ENCODE peak calls at places on chromosomes 3 and 15, in four cellular contexts. W, S, B and U are unnamed samples.

GRCh38 chr15:95105229-95105628 is 873.9 kb downstream of the MCTP2 start:
- DNase-seq in W (no peak), S (no peak), B (no peak), U (no peak)

GRCh38 chr3:25854635-25855034 is 64.7 kb downstream of the OXSM start:
- DNase-seq in W (no peak), S (no peak), B (no peak), U (no peak)

GRCh38 chr15:76930831-76931396 is 635 bp upstream of the RCN2 start:
- DNase-seq in W (no peak), S (no peak), B (no peak), U (no peak)

GRCh38 chr3:120468635-120469295 is 18.0 kb upstream of the FSTL1 start:
- DNase-seq in W (no peak), S (no peak), B (no peak), U (no peak)

GRCh38 chr3:120013481-120013880 is 80.8 kb downstream of the GSK3B start:
- DNase-seq in W (no peak), S (no peak), B (no peak), U (no peak)

GRCh38 chr15:61119556-61119955 is 109.5 kb downstream of the RORA start:
- DNase-seq in W (no peak), S (no peak), B (no peak), U (no peak)

GRCh38 chr3:152030320-152030719 is 156.9 kb downstream of the SUCNR1 start:
- DNase-seq in W (no peak), S (no peak), B (no peak), U (no peak)

GRCh38 chr3:13002398-13003124 is 70.7 kb downstream of the IQSEC1 start:
- DNase-seq in W (no peak), S (no peak), B (no peak), U (no peak)

GRCh38 chr3:89851974-89852621 is 744.7 kb downstream of the EPHA3 start:
- DNase-seq in W (no peak), S (no peak), B (no peak), U (no peak)

GRCh38 chr3:190911382-190911781 is 48.9 kb upstream of the GMNC start:
- DNase-seq in W (no peak), S (no peak), B (no peak), U (no peak)

GRCh38 chr3:116254535-116254934 is 190.8 kb downstream of the LSAMP start:
- DNase-seq in W (no peak), S (no peak), B (no peak), U (no peak)

GRCh38 chr15:70892912-70893560 is 410 bp downstream of the LRRC49 start:
- DNase-seq in W (no peak), S (no peak), B (no peak), U (no peak)

GRCh38 chr3:60140160-60140559 is 1090.3 kb upstream of the CFAP20DC start:
- DNase-seq in W (no peak), S (no peak), B (no peak), U (no peak)

GRCh38 chr15:65953622-65954021 is 84.3 kb downstream of the RAB11A start:
- DNase-seq in W (no peak), S (no peak), B (no peak), U (no peak)

GRCh38 chr15:98946301-98947255 is 61.0 kb downstream of the PGPEP1L start:
- DNase-seq in W (no peak), S (no peak), B (peak; percentile 54), U (no peak)

GRCh38 chr3:134600685-134601502 is 49.9 kb downstream of the KY start:
- DNase-seq in W (peak; percentile 33), S (peak; percentile 74), B (peak; percentile 75), U (peak; percentile 58)

GRCh38 chr3:173411288-173412064 is 13.9 kb downstream of the NLGN1 start:
- DNase-seq in W (no peak), S (no peak), B (no peak), U (peak; percentile 41)

GRCh38 chr3:98567646-98568280 is 25.6 kb downstream of the CPOX start:
- DNase-seq in W (no peak), S (no peak), B (no peak), U (no peak)

GRCh38 chr3:21745971-21746370 is 5.0 kb downstream of the ZNF385D start:
- DNase-seq in W (no peak), S (no peak), B (no peak), U (no peak)

DNA sequence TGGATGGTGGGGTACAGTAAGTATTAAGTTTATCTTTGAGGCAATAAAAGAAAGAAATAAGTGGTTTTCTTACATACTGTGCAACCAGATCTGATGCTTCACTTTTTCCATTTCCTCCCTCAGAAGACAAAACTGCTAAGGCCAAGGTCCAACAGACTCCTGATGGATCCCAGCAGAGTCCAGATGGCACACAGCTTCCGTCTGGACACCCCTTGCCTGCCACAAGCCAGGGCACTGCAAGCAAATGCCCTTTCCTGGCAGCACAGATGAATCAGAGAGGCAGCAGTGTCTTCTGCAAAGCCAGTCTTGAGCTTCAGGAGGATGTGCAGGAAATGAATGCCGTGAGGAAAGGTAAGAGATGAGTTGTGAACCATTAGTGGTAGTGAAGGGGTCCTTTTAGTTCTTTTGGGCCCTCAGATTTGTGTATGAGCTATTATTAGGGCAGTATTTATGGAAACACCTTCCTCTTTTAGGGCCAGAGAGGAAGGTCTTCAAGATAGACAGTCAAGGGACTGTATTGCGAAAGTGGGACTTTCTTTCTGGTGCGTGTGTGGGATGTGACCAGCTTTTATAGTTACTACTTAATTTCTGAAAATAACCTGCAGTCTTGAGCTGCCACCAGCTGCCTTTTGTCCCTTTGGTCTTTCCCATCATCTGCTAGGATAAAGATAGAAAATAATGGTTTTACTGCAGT is 4.6 kb downstream of the ALAS1 start:
- DNase-seq in W (no peak), S (no peak), B (no peak), U (peak; percentile 53)
- H3K4me1 ChIP-seq in W (peaks cover 23% of the 10 kb centered on the region), S (peaks cover 12% of the 10 kb centered on the region), B (peaks cover 55% of the 10 kb centered on the region), U (peaks cover 31% of the 10 kb centered on the region)

DNA sequence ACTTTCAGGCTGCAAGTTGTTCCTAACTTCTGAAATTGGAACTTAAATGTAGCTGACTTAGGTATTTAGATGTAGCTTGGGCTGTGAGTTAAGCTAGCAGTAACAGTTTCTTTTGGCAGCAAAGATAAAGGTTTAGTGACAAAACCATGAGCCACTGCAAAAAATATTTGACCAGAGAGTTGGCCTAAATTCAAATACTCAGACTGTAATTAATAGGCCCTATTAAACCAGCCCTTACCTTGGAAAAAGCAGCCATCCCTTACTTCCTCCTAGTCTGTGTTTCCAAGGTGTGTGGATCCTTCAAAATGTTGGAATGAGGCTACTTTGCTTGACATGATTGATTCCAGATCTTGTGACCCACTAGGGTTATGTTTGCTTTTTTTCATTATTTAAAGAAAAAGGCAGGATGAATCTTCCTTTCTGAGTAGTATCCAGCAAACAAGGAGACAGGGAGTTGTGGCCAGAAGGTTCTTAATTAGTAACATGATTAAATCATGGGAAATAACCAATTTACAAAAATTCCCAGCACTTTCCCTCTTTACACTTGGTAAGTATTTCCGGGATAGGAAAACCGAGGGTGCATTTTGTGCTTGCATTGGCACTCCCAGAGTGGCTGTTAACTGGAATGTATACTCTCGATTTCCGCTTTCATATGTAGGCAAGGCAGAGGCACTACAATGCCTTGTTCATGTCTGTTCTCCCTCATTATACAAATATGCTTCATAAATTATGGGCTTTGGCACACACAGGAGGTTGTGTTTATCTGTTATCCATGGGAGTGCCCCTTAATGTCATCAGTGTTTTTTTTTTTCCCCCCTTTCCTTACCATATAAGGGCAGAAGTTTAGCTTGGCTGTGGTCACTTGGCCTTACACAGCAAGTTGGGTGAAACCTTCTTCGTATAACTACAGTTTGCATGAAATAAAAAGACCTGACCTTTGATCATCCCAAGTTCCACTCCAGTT is 8.5 kb downstream of the TPM1 start:
- DNase-seq in W (no peak), S (no peak), B (no peak), U (no peak)
- H3K4me1 ChIP-seq in W (peaks cover 12% of the 10 kb centered on the region), S (peaks cover 30% of the 10 kb centered on the region), B (peaks cover 66% of the 10 kb centered on the region), U (peaks cover 75% of the 10 kb centered on the region)

GRCh38 chr3:188217011-188217463 is 63.1 kb downstream of the LPP start:
- DNase-seq in W (no peak), S (no peak), B (no peak), U (no peak)
- H3K4me1 ChIP-seq in W (no peaks in the 10 kb centered on the region), S (no peaks in the 10 kb centered on the region), B (peaks cover 22% of the 10 kb centered on the region), U (peaks cover 57% of the 10 kb centered on the region)

DNA sequence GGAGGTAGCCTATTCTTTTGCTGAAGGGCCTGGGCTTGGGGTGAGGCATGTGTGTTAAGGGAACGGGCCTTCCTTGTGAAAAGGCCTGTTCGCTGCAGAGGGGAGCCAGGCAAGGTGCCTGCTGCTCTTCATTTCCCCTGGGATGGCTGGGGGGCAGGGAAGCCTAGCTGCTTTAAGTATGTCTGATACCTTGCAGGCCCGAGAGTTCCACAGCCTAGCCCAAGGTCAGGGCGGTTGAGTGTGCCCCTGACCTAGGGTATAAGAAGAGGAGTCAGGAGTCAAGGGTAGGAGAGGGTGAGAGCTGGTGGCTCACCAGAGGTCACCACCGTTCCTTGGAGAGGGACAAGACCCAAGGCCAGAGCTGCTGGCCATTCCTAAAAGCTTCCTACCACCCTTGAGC is 46.6 kb downstream of the UMPS start:
- DNase-seq in W (no peak), S (no peak), B (no peak), U (no peak)
- H3K4me1 ChIP-seq in W (peaks cover 5% of the 10 kb centered on the region), S (peaks cover 5% of the 10 kb centered on the region), B (peaks cover 30% of the 10 kb centered on the region), U (peaks cover 27% of the 10 kb centered on the region)

DNA sequence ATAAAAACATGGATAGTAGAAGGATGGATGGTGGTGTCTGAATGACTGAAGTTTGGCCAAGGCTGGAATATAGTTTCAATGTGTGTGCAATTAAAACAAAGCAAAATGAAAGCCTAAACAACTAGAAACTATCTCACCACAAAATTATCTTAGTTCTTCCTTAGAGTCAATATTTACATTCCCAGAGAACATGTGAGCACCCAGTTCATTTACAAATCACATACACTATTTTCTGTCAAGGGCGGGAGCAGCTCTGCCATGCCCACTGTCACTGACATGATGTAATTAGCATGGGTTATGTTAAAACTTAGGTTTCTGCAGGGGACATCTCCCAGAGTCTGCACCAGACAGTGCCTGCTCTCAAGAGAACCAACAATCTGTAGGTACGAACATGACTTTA is 65.0 kb downstream of the PDZRN3 start:
- DNase-seq in W (no peak), S (no peak), B (no peak), U (no peak)
- H3K4me1 ChIP-seq in W (no peaks in the 10 kb centered on the region), S (no peaks in the 10 kb centered on the region), B (no peaks in the 10 kb centered on the region), U (no peaks in the 10 kb centered on the region)

DNA sequence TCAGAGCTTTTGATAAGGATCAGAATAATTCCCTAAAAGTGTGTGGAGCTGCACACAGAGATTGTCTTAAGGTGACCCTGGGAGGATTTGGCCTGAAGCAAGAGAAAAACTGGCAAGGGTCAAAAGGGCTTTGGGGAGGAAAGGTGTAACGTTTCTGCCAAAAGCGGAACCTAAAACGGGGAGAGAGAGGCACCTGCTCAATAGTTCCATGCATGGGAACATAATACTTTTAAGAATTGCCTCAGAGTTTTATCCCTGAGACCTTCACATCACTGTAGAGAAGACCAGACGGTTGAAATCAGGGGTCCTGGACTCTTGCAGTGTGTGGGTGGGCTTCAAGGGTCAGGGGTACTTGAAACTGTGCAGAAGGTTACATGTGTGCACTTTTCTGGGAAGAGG is 6.0 kb downstream of the ZNF710 start:
- DNase-seq in W (no peak), S (no peak), B (no peak), U (no peak)
- H3K4me1 ChIP-seq in W (peaks cover 28% of the 10 kb centered on the region), S (peaks cover 15% of the 10 kb centered on the region), B (peaks cover 21% of the 10 kb centered on the region), U (peaks cover 23% of the 10 kb centered on the region)

GRCh38 chr3:184567924-184568590 is 6.5 kb downstream of the EPHB3 start:
- DNase-seq in W (no peak), S (no peak), B (no peak), U (peak; percentile 54)
- H3K4me1 ChIP-seq in W (peaks cover 5% of the 10 kb centered on the region), S (peaks cover 14% of the 10 kb centered on the region), B (peaks cover 8% of the 10 kb centered on the region), U (peaks cover 54% of the 10 kb centered on the region)